ENCODE peak calls at places on chromosome 10, in six cellular contexts. J is mesendoderm, Y is neuronal stem cell, R is IMR-90, F is mesenchymal stem cell, T is H1. C is an unnamed sample.

GRCh38 chr10:61140765-61141392 is 196.9 kb upstream of the RHOBTB1 start:
- DNase-seq in J (peak; percentile 41), Y (no peak), R (peak; percentile 77), F (peak; percentile 73), T (no peak), C (no peak)

GRCh38 chr10:36026656-36027390 is 384.7 kb upstream of the FZD8 start:
- DNase-seq in J (peak; percentile 52), Y (no peak), R (no peak), F (no peak), T (no peak), C (peak; percentile 78)

GRCh38 chr10:108052981-108053380 is 888.5 kb upstream of the SORCS1 start:
- DNase-seq in J (no peak), Y (no peak), R (no peak), F (no peak), T (no peak), C (no peak)

GRCh38 chr10:77689339-77689738 is 51.7 kb upstream of the KCNMA1 start:
- DNase-seq in J (no peak), Y (no peak), R (no peak), F (no peak), T (no peak), C (no peak)

GRCh38 chr10:71293446-71294090 is 25.5 kb upstream of the SLC29A3 start:
- DNase-seq in J (no peak), Y (no peak), R (no peak), F (no peak), T (no peak), C (peak; percentile 90)

GRCh38 chr10:101839421-101840063 is 4.1 kb downstream of the KCNIP2 start:
- DNase-seq in J (peak; percentile 70), Y (no peak), R (peak; percentile 11), F (peak; percentile 32), T (peak; percentile 85), C (peak; percentile 76)

GRCh38 chr10:49465717-49466116 is 69.8 kb upstream of the DRGX start:
- DNase-seq in J (peak; percentile 61), Y (no peak), R (no peak), F (no peak), T (no peak), C (no peak)

GRCh38 chr10:110609592-110609991 is 34.5 kb upstream of the RBM20 start:
- DNase-seq in J (peak; percentile 39), Y (no peak), R (no peak), F (no peak), T (no peak), C (no peak)

GRCh38 chr10:4011136-4011812 is 226.3 kb upstream of the KLF6 start:
- DNase-seq in J (peak; percentile 54), Y (no peak), R (no peak), F (no peak), T (no peak), C (peak; percentile 75)

GRCh38 chr10:110679633-110680472 is 35.7 kb downstream of the RBM20 start:
- DNase-seq in J (no peak), Y (no peak), R (no peak), F (no peak), T (no peak), C (no peak)

GRCh38 chr10:16828731-16829175 is 11.5 kb upstream of the RSU1 start:
- DNase-seq in J (no peak), Y (no peak), R (peak; percentile 83), F (peak; percentile 71), T (no peak), C (no peak)

DNA sequence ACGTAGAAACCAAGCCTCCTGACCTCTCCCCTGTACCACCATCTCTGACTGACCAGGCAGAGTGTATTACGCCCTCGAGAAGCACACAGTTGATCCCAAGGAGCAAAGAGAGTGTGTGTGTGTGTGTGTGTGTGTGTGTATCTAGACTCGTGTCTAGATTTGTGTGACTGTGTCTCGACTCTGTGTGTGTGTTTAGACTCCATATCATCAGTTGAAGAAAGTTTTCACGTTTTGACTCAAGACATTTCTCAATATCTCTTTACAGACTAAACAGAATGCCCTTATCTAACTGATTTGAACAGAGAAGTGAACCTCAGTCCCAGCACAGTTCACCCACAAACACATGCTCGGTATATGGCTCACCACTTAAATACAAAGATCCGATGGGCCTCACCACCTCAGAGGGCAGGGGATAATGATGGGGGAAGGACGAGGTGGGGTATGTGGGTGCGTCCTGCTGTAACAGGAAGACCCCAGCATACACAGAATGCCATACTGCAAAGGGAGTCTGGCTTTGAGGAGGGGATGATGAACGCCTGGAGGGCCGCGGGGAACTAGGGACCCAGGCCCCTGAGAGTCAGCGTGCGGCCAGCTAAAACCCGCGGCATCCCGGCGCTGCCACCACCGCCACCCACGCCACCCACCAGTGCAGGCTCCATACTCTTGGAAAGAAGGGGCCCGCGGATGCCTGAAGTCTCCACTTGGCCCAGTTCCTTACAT is 780 bp downstream of the ALDH18A1 start:
- DNase-seq in J (peak; percentile 41), Y (peak; percentile 20), R (peak; percentile 50), F (peak; percentile 66), T (no peak), C (peak; percentile 52)
- H3K23ac ChIP-seq in J (peak overlapping the region; percentile 48), Y (no peak overlapping the region), R (peak overlapping the region; percentile 97), F (no peak overlapping the region), T (no peak overlapping the region), C (no peak overlapping the region)

DNA sequence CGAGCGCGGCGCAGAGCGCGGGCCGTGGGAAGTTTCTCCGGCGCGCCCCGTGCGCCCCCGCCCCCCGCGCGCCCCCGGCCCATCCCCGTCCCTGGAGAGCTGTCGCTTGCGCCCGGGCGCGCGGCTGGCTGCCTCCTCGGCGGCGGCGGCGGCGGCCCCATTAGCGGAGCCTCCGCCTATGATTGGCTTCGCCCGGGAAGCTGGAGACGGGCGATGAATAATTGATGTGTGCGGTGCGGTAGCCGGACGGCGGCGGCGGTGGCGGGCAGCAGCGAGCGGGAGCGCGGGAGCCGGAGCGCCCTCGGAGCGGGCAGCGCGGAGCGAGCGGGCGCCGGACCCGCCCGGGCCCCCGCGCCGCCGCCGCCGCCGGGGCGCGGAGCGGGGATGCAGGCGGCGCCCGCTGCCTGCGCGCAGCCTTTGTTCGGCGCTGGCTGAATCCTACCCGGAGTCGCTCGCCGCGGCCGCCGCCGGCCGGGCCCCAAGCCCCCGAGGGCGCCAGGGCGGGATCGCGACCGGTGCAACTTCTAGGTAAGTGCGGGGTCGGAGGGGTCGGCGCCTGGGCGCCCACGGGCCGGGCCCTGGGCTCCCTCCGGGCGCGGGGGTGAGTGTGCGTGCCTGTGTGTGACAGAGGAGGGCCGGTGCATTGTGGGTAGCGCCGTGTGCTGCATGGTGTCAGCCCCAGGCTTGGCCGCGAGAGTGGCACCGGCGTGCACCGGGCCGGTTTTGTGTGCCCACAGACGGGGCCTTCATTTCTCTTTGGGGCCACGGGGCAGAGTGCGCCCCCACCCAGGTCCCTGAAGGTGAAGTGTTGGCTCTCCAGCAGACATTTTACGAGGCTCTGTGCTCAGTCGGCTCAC is 103.8 kb upstream of the PPIF start:
- DNase-seq in J (peak; percentile 74), Y (peak; percentile 71), R (no peak), F (peak; percentile 59), T (peak; percentile 73), C (peak; percentile 63)
- H3K4me3 ChIP-seq in J (no peak overlapping the region), Y (peak overlapping the region; percentile 52), R (no peak overlapping the region), F (no peak overlapping the region), T (peak overlapping the region; percentile 42), C (peak overlapping the region; percentile 73)

GRCh38 chr10:373015-373414 is 237.8 kb downstream of the ZMYND11 start:
- DNase-seq in J (no peak), Y (no peak), R (peak; percentile 47), F (peak; percentile 41), T (no peak), C (no peak)

GRCh38 chr10:371515-371914 is 236.3 kb downstream of the ZMYND11 start:
- DNase-seq in J (no peak), Y (no peak), R (no peak), F (no peak), T (no peak), C (no peak)

GRCh38 chr10:372566-372965 is 237.3 kb downstream of the ZMYND11 start:
- DNase-seq in J (no peak), Y (no peak), R (no peak), F (no peak), T (no peak), C (no peak)

GRCh38 chr10:374354-374753 is 239.1 kb downstream of the ZMYND11 start:
- DNase-seq in J (no peak), Y (no peak), R (no peak), F (no peak), T (no peak), C (no peak)

DNA sequence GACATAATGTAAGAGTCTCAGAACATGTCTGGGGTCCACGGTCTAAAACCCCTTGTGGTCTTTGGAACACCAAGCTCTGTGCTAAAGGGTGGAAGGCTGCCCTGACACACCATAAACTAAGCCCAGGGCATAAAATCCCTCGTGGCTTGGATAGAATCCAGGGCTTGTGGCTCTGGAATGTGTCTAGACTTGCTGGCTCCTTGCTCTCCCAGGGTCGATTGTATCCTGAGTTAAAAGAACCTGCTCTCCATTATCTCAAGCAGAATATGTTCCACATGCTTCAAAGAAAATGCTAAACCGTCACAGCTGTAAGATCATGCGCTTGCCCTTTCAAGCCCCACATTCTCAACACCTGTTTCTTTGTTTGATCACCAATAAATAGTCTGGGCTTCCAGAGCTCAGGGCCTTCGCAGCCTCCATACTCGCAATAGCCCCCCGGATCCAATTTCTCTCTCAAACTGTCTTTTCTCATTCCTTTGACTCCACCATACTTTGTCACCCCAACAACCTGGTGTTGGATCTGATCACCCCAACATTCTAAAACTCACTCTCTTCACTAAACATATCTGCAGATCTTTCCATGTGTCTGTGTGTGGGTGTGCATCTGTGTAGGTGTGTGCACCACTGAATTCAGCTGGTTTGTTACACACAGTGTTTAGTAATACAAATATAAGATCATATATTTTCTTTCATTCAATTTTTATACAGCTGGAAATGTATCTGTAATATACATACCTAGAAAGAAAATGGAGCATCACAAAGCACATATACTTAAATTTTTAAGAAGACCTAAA is 238.5 kb downstream of the ZMYND11 start:
- DNase-seq in J (peak; percentile 53), Y (peak; percentile 12), R (peak; percentile 63), F (peak; percentile 79), T (no peak), C (peak; percentile 55)
- H3K9ac ChIP-seq in J (no peak overlapping the region), Y (no peak overlapping the region), R (no peak overlapping the region), F (peak overlapping the region; percentile 39), T (no peak overlapping the region), C (no peak overlapping the region)

GRCh38 chr10:20683345-20683744 is 213.8 kb downstream of the NEBL start:
- DNase-seq in J (no peak), Y (no peak), R (no peak), F (no peak), T (no peak), C (no peak)
- H3K23ac ChIP-seq in J (no peak overlapping the region), Y (no peak overlapping the region), R (no peak overlapping the region), F (no peak overlapping the region), T (no peak overlapping the region), C (no peak overlapping the region)